ENCODE peak calls at places on chromosomes 6 and 20, in five cellular contexts. N, T, F, P and V are unnamed samples.
A peak's percentile ranks its signal among the peaks of the same experiment; 100 is the strongest.

GRCh38 chr6:153162646-153163045 is 31.6 kb upstream of the RGS17 start:
- DNase-seq in N (no peak), T (no peak), F (no peak), P (no peak), V (no peak)

GRCh38 chr20:4513720-4514119 is 208.0 kb upstream of the PRND start:
- DNase-seq in N (peak; percentile 57), T (no peak), F (peak; percentile 85), P (no peak), V (no peak)

GRCh38 chr6:54801669-54802068 is 44.9 kb upstream of the FAM83B start:
- DNase-seq in N (peak; percentile 58), T (no peak), F (peak; percentile 76), P (no peak), V (no peak)

GRCh38 chr6:37111156-37111461 is 58.8 kb upstream of the PIM1 start:
- DNase-seq in N (no peak), T (no peak), F (no peak), P (no peak), V (no peak)

GRCh38 chr6:44044154-44044539 is 83.1 kb downstream of the MRPL14 start:
- DNase-seq in N (no peak), T (no peak), F (no peak), P (no peak), V (peak; percentile 62)

GRCh38 chr6:132391391-132392291 is 9.6 kb downstream of the MOXD1 start:
- DNase-seq in N (peak; percentile 95), T (no peak), F (peak; percentile 81), P (no peak), V (peak; percentile 40)

GRCh38 chr20:18734525-18735189 is 78.9 kb upstream of the SCP2D1 start:
- DNase-seq in N (no peak), T (no peak), F (no peak), P (no peak), V (no peak)

GRCh38 chr6:166490671-166491500 is 95.6 kb downstream of the RAMACL start:
- DNase-seq in N (no peak), T (no peak), F (no peak), P (no peak), V (no peak)

GRCh38 chr6:53635322-53635721 is 30.2 kb downstream of the KLHL31 start:
- DNase-seq in N (no peak), T (no peak), F (peak; percentile 65), P (no peak), V (no peak)

GRCh38 chr6:95094751-95095150 is 482.6 kb upstream of the MANEA start:
- DNase-seq in N (peak; percentile 74), T (no peak), F (peak; percentile 68), P (no peak), V (no peak)

DNA sequence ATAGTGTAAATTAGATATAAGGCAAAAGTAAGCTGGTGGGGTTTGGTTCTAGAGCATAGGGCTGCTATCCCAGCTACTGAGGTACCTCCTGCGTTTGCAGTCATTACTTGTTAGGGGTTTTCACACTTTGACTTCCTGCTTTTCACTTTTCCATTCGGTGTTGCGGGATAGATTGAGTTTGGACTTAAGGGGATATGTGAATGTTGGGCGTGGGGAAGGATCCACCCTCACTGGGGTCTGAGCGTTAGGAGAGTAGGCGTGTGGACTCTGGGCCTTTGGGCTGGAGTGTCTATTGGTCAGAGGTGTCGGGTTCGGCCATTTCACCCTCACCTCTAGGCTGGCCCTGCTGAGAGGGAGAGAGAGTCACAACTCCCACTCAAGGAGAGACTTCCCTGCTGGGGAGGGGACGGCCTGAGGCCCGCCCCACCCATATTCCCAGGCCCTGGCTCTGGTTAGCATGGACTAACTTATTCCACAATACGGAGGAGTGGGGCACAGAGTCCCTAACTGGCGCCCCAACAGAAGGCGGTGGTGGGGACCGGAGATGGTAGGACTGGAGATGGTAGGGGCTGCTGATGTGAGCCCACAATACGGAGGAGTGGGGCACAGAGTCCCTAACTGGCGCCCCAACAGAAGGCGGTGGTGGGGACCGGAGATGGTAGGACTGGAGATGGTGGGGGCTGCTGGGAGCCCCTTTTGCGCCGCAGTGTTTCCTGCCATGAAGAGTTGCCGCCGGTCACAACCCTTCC is 1.6 kb upstream of the PTPRA start:
- DNase-seq in N (no peak), T (no peak), F (no peak), P (no peak), V (no peak)
- H3K4me3 ChIP-seq in N (peak overlapping the region; percentile 88), T (peak overlapping the region; percentile 100), F (no peak overlapping the region), P (no peak overlapping the region), V (no peak overlapping the region)

DNA sequence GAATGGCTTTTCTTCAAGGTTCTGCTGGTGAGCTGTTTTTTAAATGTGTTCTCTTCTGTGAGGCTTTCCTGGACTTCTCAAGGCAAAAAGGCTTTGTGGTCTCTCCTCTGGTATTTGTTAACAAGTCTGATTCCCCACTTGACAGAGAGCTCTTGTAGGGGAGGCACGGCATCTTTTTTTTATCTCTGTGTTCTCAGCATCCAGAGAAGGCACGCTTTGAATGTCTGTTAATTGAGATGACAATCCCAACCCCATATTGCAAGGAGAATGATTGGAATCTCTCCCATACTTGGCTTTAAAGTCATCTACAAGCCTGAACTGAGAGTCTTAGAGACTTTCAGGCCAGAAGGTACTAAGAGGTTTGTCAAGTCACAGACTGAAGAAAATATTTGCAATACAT is 22.6 kb downstream of the EDN1 start:
- DNase-seq in N (peak; percentile 40), T (no peak), F (no peak), P (no peak), V (no peak)
- H3K27me3 ChIP-seq in N (no peaks in the 10 kb centered on the region), T (no peaks in the 10 kb centered on the region), F (no peaks in the 10 kb centered on the region), P (no peaks in the 10 kb centered on the region), V (no peaks in the 10 kb centered on the region)

DNA sequence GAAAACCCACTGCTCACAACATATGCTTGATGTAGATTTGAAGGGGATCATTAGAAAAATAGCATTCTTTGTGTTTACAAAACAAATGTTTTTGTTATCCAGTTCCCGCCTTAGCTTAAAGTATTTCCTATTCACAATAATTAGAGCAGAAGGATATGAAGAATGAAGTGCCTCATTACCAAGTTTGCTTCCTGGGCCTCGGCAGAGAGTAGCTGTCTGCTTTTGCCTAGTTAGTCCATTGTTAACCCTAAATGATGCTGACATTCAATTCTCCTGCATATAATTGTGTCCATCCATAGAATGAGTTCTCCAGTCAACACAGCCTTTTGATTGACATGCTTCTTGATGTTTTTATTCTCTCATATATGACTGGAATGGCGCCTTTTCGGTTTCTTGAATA is 100.8 kb downstream of the MYB start:
- DNase-seq in N (no peak), T (no peak), F (no peak), P (no peak), V (no peak)
- H3K4me3 ChIP-seq in N (no peak overlapping the region), T (peak overlapping the region; percentile 17), F (no peak overlapping the region), P (no peak overlapping the region), V (no peak overlapping the region)

GRCh38 chr20:21713470-21713869 is 8.0 kb downstream of the PAX1 start:
- DNase-seq in N (no peak), T (no peak), F (no peak), P (no peak), V (no peak)
- H3K27me3 ChIP-seq in N (peaks cover 4% of the 10 kb centered on the region), T (no peaks in the 10 kb centered on the region), F (peaks cover 55% of the 10 kb centered on the region), P (peaks cover 100% of the 10 kb centered on the region), V (no peaks in the 10 kb centered on the region)

GRCh38 chr6:7142228-7142801 is 34.6 kb downstream of the RREB1 start:
- DNase-seq in N (no peak), T (no peak), F (no peak), P (no peak), V (no peak)

GRCh38 chr6:7138921-7139358 is 31.2 kb downstream of the RREB1 start:
- DNase-seq in N (no peak), T (no peak), F (peak; percentile 49), P (no peak), V (no peak)

GRCh38 chr6:7143161-7143974 is 35.6 kb downstream of the RREB1 start:
- DNase-seq in N (peak; percentile 68), T (no peak), F (no peak), P (no peak), V (no peak)

GRCh38 chr6:7139835-7140470 is 32.2 kb downstream of the RREB1 start:
- DNase-seq in N (no peak), T (no peak), F (no peak), P (no peak), V (no peak)

DNA sequence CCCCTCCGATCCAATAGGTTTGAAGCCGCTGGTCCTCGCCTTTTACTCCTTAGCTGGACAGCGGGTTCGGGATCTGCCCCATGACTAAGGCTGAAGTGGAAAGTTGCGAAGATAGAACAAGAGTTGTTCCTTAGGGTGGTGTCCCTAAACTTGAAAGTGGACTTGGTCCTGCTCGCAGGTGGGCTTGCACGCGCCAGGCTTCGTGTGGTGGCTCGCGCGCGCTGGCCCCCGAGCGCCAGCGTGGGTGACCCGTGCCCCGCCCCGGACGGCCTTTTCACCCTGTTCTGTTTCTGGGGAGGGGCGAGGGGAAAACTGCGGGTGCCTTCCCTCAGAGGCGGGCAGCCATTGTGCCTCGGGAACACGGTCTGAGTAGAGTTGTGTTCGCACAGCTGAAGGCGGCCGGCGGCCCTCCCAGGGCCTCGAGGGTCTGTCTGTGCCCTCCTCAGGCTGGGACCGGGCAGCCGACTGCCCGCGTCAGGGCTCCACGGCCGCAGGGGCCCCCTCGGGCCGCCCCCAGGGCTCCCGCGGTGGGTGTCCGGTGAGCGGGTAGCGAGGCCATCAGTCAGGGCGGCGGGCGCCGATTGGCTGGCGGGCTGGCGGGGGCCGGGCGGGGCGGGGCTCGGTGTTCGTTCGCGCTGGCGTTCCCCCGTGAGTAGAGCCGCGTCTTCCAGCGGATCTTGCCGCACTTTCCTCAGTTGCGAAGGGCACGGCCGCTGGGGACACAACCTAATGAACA is 33.0 kb downstream of the RREB1 start:
- DNase-seq in N (peak; percentile 94), T (peak; percentile 80), F (peak; percentile 71), P (peak; percentile 91), V (peak; percentile 100)
- H3K4me3 ChIP-seq in N (peak overlapping the region; percentile 74), T (peak overlapping the region; percentile 70), F (peak overlapping the region; percentile 59), P (peak overlapping the region; percentile 32), V (peak overlapping the region; percentile 63)

DNA sequence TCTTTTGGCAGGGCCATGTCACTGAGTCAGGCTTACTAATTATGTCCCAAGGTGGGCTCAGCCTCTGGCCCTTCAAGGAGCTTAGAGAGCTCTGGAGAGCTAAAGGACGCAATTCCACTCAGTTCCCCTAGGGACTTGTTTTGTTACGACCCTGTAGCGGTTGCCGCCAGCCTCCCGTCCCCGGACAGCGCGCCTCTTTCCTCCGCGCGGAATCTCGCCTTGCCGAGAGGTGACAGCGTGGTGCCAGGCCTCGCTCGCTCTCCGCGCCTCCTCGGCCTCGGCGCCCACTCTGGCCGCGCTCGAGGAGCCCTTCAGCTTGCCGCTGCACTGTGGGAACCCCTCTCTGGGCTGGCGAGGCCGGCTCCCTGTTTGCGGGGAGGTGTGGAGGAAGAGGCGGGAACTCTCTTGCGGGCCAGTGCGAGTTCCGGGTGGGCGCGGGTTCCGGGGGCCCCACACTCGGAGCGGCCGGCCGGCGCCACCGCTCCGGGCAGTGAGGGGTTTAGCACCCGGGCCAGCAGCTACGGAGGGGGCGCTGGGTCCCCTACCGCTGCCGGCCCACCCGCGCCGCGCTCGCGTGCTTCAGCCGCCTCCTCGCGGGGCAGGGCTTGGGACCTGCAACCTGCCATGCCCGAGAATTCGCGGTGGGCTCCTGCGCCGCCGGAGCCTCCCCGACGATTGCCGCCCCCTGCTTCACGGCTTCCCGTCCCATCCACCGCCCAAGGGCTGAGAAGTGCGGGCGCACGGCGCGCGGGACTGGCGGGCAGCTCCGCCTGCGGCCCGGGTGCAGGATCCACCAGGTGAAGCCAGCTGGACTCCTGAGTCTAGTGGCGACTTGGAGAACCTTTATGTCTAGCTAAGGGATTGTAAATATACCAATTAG is 9.9 kb upstream of the ZNF311 start:
- DNase-seq in N (no peak), T (no peak), F (peak; percentile 26), P (no peak), V (peak; percentile 59)
- H3K27me3 ChIP-seq in N (peaks cover 3% of the 10 kb centered on the region), T (no peaks in the 10 kb centered on the region), F (no peaks in the 10 kb centered on the region), P (peaks cover 34% of the 10 kb centered on the region), V (no peaks in the 10 kb centered on the region)

GRCh38 chr6:5892669-5893068 is 114.1 kb downstream of the NRN1 start:
- DNase-seq in N (no peak), T (no peak), F (no peak), P (no peak), V (no peak)
- H3K4me3 ChIP-seq in N (peak overlapping the region; percentile 53), T (peak overlapping the region; percentile 81), F (no peak overlapping the region), P (no peak overlapping the region), V (no peak overlapping the region)